ENCODE peak calls at places on chromosomes 2 and 18, in ten cellular contexts. W, C, I, B, T, N, Q, G, R and K are unnamed samples.

GRCh38 chr2:8086342-8086741 is 595.5 kb upstream of the ID2 start:
- DNase-seq in W (no peak), C (no peak), I (no peak), B (no peak), T (no peak), N (no peak), Q (no peak), G (no peak), R (no peak), K (no peak)

GRCh38 chr2:85133751-85134254 is 611 bp downstream of the TCF7L1 start:
- DNase-seq in W (peak; percentile 75), C (no peak), I (peak; percentile 51), B (peak; percentile 62), T (no peak), N (peak; percentile 71), Q (peak; percentile 16), G (peak; percentile 75), R (peak; percentile 33), K (peak; percentile 81)

GRCh38 chr18:37565985-37566478 is 434 bp upstream of the CELF4 start:
- DNase-seq in W (peak; percentile 32), C (no peak), I (no peak), B (no peak), T (no peak), N (peak; percentile 83), Q (no peak), G (peak; percentile 61), R (peak; percentile 33), K (no peak)

GRCh38 chr2:25983735-25984134 is 1.4 kb upstream of the KIF3C start:
- DNase-seq in W (no peak), C (no peak), I (no peak), B (no peak), T (no peak), N (no peak), Q (no peak), G (no peak), R (no peak), K (no peak)

GRCh38 chr2:38074775-38075435 is 1.0 kb downstream of the CYP1B1 start:
- DNase-seq in W (no peak), C (no peak), I (no peak), B (peak; percentile 34), T (no peak), N (peak; percentile 77), Q (no peak), G (no peak), R (no peak), K (no peak)

GRCh38 chr2:69827796-69828540 is 1.5 kb upstream of the GMCL1 start:
- DNase-seq in W (no peak), C (no peak), I (no peak), B (no peak), T (peak; percentile 40), N (no peak), Q (no peak), G (no peak), R (no peak), K (no peak)

GRCh38 chr2:187834787-187835186 is 280.6 kb upstream of the TFPI start:
- DNase-seq in W (no peak), C (no peak), I (no peak), B (no peak), T (no peak), N (no peak), Q (no peak), G (no peak), R (no peak), K (no peak)

GRCh38 chr18:26357960-26358359 is 131.7 kb downstream of the TAF4B start:
- DNase-seq in W (no peak), C (no peak), I (no peak), B (no peak), T (no peak), N (no peak), Q (no peak), G (no peak), R (no peak), K (no peak)

GRCh38 chr2:118058979-118059378 is 29.3 kb upstream of the INSIG2 start:
- DNase-seq in W (no peak), C (no peak), I (no peak), B (no peak), T (no peak), N (no peak), Q (no peak), G (no peak), R (no peak), K (no peak)

GRCh38 chr18:43563780-43564179 is 286.5 kb upstream of the SYT4 start:
- DNase-seq in W (no peak), C (peak; percentile 12), I (no peak), B (no peak), T (no peak), N (no peak), Q (no peak), G (no peak), R (peak; percentile 41), K (no peak)

GRCh38 chr2:37629529-37629928 is 41.9 kb downstream of the CDC42EP3 start:
- DNase-seq in W (no peak), C (no peak), I (no peak), B (no peak), T (no peak), N (no peak), Q (no peak), G (no peak), R (no peak), K (no peak)

GRCh38 chr18:36191286-36191685 is 4.0 kb downstream of the MOCOS start:
- DNase-seq in W (no peak), C (no peak), I (no peak), B (no peak), T (no peak), N (peak; percentile 24), Q (no peak), G (no peak), R (no peak), K (no peak)
- TF ChIP-seq EP300 in W (no peak), C (no peak), I (no peak), B (no peak), T (no peak), N (no peak), Q (no peak), G (no peak), R (no peak), K (no peak)

DNA sequence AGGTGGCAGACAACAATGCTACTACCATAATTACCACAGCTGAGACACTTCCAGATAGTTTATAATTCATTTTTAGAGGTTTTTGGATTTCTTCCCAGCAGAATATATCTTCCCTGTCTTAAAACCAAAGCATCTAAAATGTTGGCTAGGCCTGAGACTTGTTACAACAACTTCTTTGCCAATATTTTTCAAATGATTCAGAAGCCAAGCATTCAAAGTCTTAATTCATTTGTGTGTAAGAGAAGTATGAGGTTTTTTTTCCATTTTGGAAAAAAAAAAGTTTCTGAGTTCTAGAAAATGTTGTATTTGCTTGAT is 32.9 kb downstream of the LAMA1 start:
- DNase-seq in W (no peak), C (no peak), I (no peak), B (no peak), T (no peak), N (no peak), Q (no peak), G (no peak), R (no peak), K (no peak)
- TF ChIP-seq EP300 in W (no peak), C (no peak), I (no peak), B (no peak), T (no peak), N (no peak), Q (no peak), G (no peak), R (no peak), K (no peak)

GRCh38 chr2:73088703-73089102 is 17.2 kb upstream of the SFXN5 start:
- DNase-seq in W (no peak), C (no peak), I (no peak), B (no peak), T (no peak), N (no peak), Q (no peak), G (no peak), R (no peak), K (no peak)

GRCh38 chr2:73091164-73091563 is 19.7 kb upstream of the SFXN5 start:
- DNase-seq in W (no peak), C (peak; percentile 84), I (no peak), B (no peak), T (no peak), N (no peak), Q (no peak), G (no peak), R (no peak), K (no peak)

GRCh38 chr2:73088211-73088610 is 16.7 kb upstream of the SFXN5 start:
- DNase-seq in W (no peak), C (no peak), I (no peak), B (no peak), T (no peak), N (no peak), Q (no peak), G (no peak), R (no peak), K (no peak)

GRCh38 chr2:73087311-73087710 is 15.8 kb upstream of the SFXN5 start:
- DNase-seq in W (no peak), C (no peak), I (no peak), B (no peak), T (no peak), N (no peak), Q (no peak), G (no peak), R (no peak), K (no peak)

GRCh38 chr2:73089270-73090030 is 17.9 kb upstream of the SFXN5 start:
- DNase-seq in W (peak; percentile 59), C (peak; percentile 70), I (no peak), B (no peak), T (no peak), N (no peak), Q (no peak), G (no peak), R (peak; percentile 36), K (no peak)
- TF ChIP-seq EP300 in W (no peak), C (no peak), I (no peak), B (no peak), T (no peak), N (no peak), Q (no peak), G (no peak), R (no peak), K (no peak)

GRCh38 chr2:234403074-234403473 is 93.8 kb downstream of the ARL4C start:
- DNase-seq in W (no peak), C (no peak), I (no peak), B (no peak), T (no peak), N (no peak), Q (no peak), G (no peak), R (no peak), K (peak; percentile 73)

GRCh38 chr2:234403751-234404150 is 93.1 kb downstream of the ARL4C start:
- DNase-seq in W (no peak), C (no peak), I (no peak), B (no peak), T (no peak), N (no peak), Q (no peak), G (no peak), R (no peak), K (no peak)

GRCh38 chr2:234406085-234406484 is 90.8 kb downstream of the ARL4C start:
- DNase-seq in W (no peak), C (no peak), I (no peak), B (no peak), T (no peak), N (no peak), Q (no peak), G (no peak), R (no peak), K (no peak)

GRCh38 chr2:234405472-234405871 is 91.4 kb downstream of the ARL4C start:
- DNase-seq in W (no peak), C (no peak), I (no peak), B (no peak), T (no peak), N (no peak), Q (no peak), G (no peak), R (no peak), K (no peak)

GRCh38 chr2:234404957-234405356 is 91.9 kb downstream of the ARL4C start:
- DNase-seq in W (no peak), C (no peak), I (no peak), B (no peak), T (no peak), N (no peak), Q (no peak), G (no peak), R (no peak), K (no peak)
- TF ChIP-seq EP300 in W (no peak), C (no peak), I (no peak), B (no peak), T (no peak), N (no peak), Q (no peak), G (no peak), R (no peak), K (no peak)